ENCODE peak calls at places on chromosomes 2 and 18, in six cellular contexts. Q is sigmoid colon, R is IMR-90, V is upper lobe of left lung, X is GM12892, C is prostate gland. Z is an unnamed sample.

GRCh38 chr18:62982600-62983251 is 267.4 kb downstream of the PHLPP1 start:
- DNase-seq in Q (peak; percentile 79), R (peak; percentile 63), V (peak; percentile 21), X (peak; percentile 55), C (peak; percentile 62), Z (peak; percentile 69)

GRCh38 chr2:237421542-237422047 is 7.6 kb upstream of the COL6A3 start:
- DNase-seq in Q (peak; percentile 94), R (peak; percentile 90), V (peak; percentile 89), X (peak; percentile 40), C (peak; percentile 68), Z (peak; percentile 74)

GRCh38 chr2:235396071-235396846 is 97.6 kb upstream of the AGAP1 start:
- DNase-seq in Q (no peak), R (no peak), V (no peak), X (no peak), C (no peak), Z (no peak)

GRCh38 chr2:240432820-240433801 is 2.4 kb upstream of the GPC1 start:
- DNase-seq in Q (peak; percentile 66), R (no peak), V (peak; percentile 68), X (no peak), C (no peak), Z (no peak)

GRCh38 chr18:49980869-49981268 is 167.5 kb upstream of the ACAA2 start:
- DNase-seq in Q (no peak), R (no peak), V (no peak), X (no peak), C (no peak), Z (no peak)

GRCh38 chr2:193276560-193276959 is 1081.8 kb upstream of the TMEFF2 start:
- DNase-seq in Q (no peak), R (no peak), V (peak; percentile 60), X (no peak), C (no peak), Z (no peak)

GRCh38 chr2:75516378-75517122 is 44.2 kb downstream of the EVA1A start:
- DNase-seq in Q (no peak), R (no peak), V (no peak), X (no peak), C (no peak), Z (peak; percentile 57)

GRCh38 chr2:48417843-48418838 is 111.8 kb upstream of the STON1 start:
- DNase-seq in Q (no peak), R (no peak), V (no peak), X (no peak), C (no peak), Z (no peak)

GRCh38 chr2:52112141-52112540 is 1080.2 kb upstream of the NRXN1 start:
- DNase-seq in Q (no peak), R (no peak), V (no peak), X (no peak), C (no peak), Z (no peak)

GRCh38 chr2:7018261-7018701 is 101.1 kb downstream of the RNF144A start:
- DNase-seq in Q (peak; percentile 59), R (no peak), V (peak; percentile 50), X (no peak), C (no peak), Z (no peak)

GRCh38 chr2:1942146-1942545 is 197.8 kb upstream of the PXDN start:
- DNase-seq in Q (peak; percentile 7), R (no peak), V (no peak), X (no peak), C (no peak), Z (no peak)

GRCh38 chr2:231370429-231370748 is 25.1 kb upstream of the B3GNT7 start:
- DNase-seq in Q (no peak), R (no peak), V (no peak), X (no peak), C (no peak), Z (no peak)

GRCh38 chr2:19435815-19436214 is 77.4 kb upstream of the OSR1 start:
- DNase-seq in Q (no peak), R (no peak), V (no peak), X (no peak), C (no peak), Z (no peak)

GRCh38 chr2:203913947-203914346 is 22.6 kb upstream of the ICOS start:
- DNase-seq in Q (no peak), R (no peak), V (no peak), X (no peak), C (no peak), Z (no peak)

GRCh38 chr2:45612265-45612664 is 1.2 kb upstream of the SRBD1 start:
- DNase-seq in Q (no peak), R (no peak), V (no peak), X (no peak), C (no peak), Z (no peak)

GRCh38 chr18:57134564-57135211 is 12.2 kb upstream of the BOD1L2 start:
- DNase-seq in Q (no peak), R (peak; percentile 4), V (no peak), X (no peak), C (no peak), Z (no peak)
- TF ChIP-seq POLR2A in Q (no peak), R (no peak), V (no peak), X (no peak), C (no peak), Z (no peak)

GRCh38 chr2:24046599-24046929 is 627 bp downstream of the WDCP start:
- DNase-seq in Q (no peak), R (no peak), V (no peak), X (no peak), C (no peak), Z (no peak)

GRCh38 chr2:24048662-24049484 is 668 bp upstream of the FKBP1B start:
- DNase-seq in Q (no peak), R (no peak), V (no peak), X (no peak), C (no peak), Z (no peak)

GRCh38 chr2:24045511-24046508 is 1.4 kb downstream of the WDCP start:
- DNase-seq in Q (no peak), R (no peak), V (no peak), X (no peak), C (no peak), Z (no peak)

GRCh38 chr2:24047703-24048033 is 477 bp upstream of the WDCP start:
- DNase-seq in Q (no peak), R (no peak), V (no peak), X (no peak), C (no peak), Z (no peak)

DNA sequence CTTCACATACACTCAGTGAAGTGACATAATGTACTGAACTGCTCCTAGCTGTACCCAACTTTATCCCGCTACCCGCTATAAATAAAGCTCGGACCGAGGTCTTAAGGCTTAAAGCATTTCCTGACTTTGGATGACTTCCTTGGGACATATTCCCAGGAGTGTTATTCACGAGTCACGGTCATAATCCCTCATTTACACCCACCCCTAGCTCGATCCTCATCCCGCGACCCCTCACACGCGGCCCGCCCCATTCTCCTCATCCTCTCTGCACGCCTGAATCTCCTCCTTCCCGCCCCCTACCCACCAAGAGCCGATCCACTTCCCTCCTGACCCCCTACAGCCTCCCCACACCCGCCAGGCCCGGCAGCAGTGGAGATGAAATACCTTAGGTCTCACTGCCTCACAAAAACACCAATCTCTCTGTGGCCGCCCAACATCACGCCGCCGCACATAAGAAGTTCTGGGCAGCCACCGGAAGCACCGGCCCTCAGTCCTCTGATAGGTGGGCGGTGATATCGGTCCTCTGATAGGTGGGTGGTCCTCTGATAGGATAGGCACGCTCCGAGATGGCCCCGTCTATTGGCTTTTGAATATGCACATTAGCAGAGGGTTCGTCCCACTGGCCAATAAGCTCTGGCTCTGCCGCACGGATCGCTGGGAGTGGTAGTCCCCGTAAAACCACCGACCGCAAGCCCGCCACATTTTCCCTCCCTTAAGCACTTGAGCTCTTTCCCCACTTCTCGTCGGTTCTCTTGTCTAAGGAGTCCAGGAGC is at the start of gene WDCP:
- DNase-seq in Q (peak; percentile 99), R (peak; percentile 99), V (peak; percentile 74), X (peak; percentile 68), C (peak; percentile 98), Z (peak; percentile 96)
- TF ChIP-seq POLR2A in Q (peak; percentile 55), R (peak; percentile 79), V (peak; percentile 38), X (peak; percentile 92), C (peak; percentile 69), Z (no peak)

DNA sequence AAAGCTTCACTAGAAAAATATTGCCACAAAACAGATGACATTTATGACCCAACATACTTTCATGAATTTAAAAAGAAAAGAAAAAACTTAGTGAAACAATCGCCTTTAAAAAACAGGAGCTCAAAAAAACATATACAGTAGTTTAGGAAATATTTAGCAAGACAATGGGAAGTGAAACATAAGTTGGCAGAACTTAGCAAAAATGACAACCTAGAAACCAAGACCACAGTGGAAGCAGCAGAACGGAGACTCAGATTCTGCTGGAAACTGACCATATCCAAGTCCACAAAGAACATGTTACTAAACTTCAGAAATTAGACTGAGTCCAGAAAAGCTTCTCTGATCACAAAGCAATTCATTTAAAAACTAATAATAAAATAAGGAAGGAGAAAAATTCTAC is 41.8 kb upstream of the CTAGE1 start:
- DNase-seq in Q (no peak), R (no peak), V (no peak), X (no peak), C (no peak), Z (no peak)
- TF ChIP-seq POLR2A in Q (no peak), R (no peak), V (no peak), X (no peak), C (no peak), Z (no peak)

DNA sequence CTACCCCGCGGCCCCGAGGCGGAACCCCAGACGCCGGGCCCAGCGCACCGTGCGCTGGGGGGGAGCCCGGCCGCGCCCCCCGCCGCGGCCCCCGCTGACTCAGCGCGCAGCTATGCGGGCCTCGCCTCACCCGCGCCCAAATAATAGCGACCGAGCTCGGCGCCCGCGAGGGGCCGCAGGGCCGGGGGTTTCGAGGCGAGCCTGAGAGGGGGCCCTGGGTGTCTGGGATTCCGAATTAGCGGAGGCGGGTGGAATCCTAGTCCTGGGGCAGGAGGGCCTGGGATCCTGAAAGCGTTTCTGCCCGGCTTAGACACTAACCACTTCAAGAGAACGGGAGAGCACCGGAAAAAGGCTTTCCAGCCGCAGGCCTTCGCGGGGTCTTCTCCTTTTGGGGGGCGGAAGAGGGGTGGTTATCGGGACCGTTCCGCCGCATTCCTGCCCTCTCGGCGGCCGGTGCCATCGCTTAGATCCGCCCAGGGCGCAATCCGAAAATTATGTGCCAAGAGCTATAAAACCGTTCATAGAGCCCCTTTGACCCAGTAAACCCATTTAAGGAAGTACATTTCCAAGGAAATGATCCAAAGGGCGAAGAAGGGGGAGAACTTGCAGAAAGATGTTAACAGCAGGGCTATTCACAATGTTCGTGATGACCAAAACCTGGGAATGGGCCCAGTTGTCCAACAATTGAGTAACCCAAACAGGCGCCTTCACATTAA is 678 bp upstream of the ROCK2 start:
- DNase-seq in Q (peak; percentile 89), R (peak; percentile 69), V (no peak), X (no peak), C (peak; percentile 85), Z (peak; percentile 69)
- TF ChIP-seq POLR2A in Q (peak; percentile 14), R (peak; percentile 54), V (peak; percentile 57), X (no peak), C (no peak), Z (peak; percentile 77)

GRCh38 chr2:207337234-207338219 is 171.8 kb upstream of the KLF7 start:
- DNase-seq in Q (no peak), R (peak; percentile 63), V (no peak), X (no peak), C (no peak), Z (no peak)

GRCh38 chr2:207332473-207333212 is 166.9 kb upstream of the KLF7 start:
- DNase-seq in Q (no peak), R (peak; percentile 30), V (no peak), X (no peak), C (no peak), Z (no peak)

GRCh38 chr2:207334309-207334630 is 168.5 kb upstream of the KLF7 start:
- DNase-seq in Q (no peak), R (no peak), V (no peak), X (no peak), C (no peak), Z (no peak)

GRCh38 chr2:207333599-207334308 is 168.0 kb upstream of the KLF7 start:
- DNase-seq in Q (no peak), R (peak; percentile 44), V (no peak), X (no peak), C (no peak), Z (no peak)

GRCh38 chr2:207334631-207335371 is 169.1 kb upstream of the KLF7 start:
- DNase-seq in Q (peak; percentile 88), R (peak; percentile 100), V (no peak), X (no peak), C (peak; percentile 24), Z (peak; percentile 21)
- TF ChIP-seq POLR2A in Q (no peak), R (peak; percentile 86), V (no peak), X (no peak), C (no peak), Z (no peak)